ENCODE peak calls at places on chromosomes 11 and 22, in five cellular contexts. One of them, this sample, is unnamed.
A peak's percentile ranks its signal among the peaks of the same experiment; 100 is the strongest.

GRCh38 chr11:66951927-66952337 is 6.3 kb downstream of the PC start:
- DNase-seq in A549: no peak
- DNase-seq in tibial nerve: no peak
- DNase-seq in stomach: peak; percentile 62
- DNase-seq in transverse colon: peak; percentile 53
- DNase-seq in this sample: no peak

GRCh38 chr22:27775087-27775697 is 26.4 kb downstream of the MN1 start:
- DNase-seq in A549: no peak
- DNase-seq in tibial nerve: no peak
- DNase-seq in stomach: no peak
- DNase-seq in transverse colon: no peak
- DNase-seq in this sample: no peak

GRCh38 chr11:64259533-64260067 is 8.3 kb downstream of the PLCB3 start:
- DNase-seq in A549: no peak
- DNase-seq in tibial nerve: no peak
- DNase-seq in stomach: no peak
- DNase-seq in transverse colon: no peak
- DNase-seq in this sample: no peak

GRCh38 chr22:44743247-44743646 is 9.1 kb upstream of the ARHGAP8 start:
- DNase-seq in A549: no peak
- DNase-seq in tibial nerve: no peak
- DNase-seq in stomach: no peak
- DNase-seq in transverse colon: no peak
- DNase-seq in this sample: no peak

GRCh38 chr11:68076371-68077042 is 37.7 kb downstream of the TCIRG1 start:
- DNase-seq in A549: no peak
- DNase-seq in tibial nerve: no peak
- DNase-seq in stomach: no peak
- DNase-seq in transverse colon: no peak
- DNase-seq in this sample: no peak

GRCh38 chr11:74739546-74740270 is 8.5 kb upstream of the CHRDL2 start:
- DNase-seq in A549: peak; percentile 74
- DNase-seq in tibial nerve: no peak
- DNase-seq in stomach: peak; percentile 57
- DNase-seq in transverse colon: peak; percentile 45
- DNase-seq in this sample: no peak

GRCh38 chr11:102451041-102451692 is 1.4 kb downstream of the TMEM123 start:
- DNase-seq in A549: no peak
- DNase-seq in tibial nerve: no peak
- DNase-seq in stomach: no peak
- DNase-seq in transverse colon: no peak
- DNase-seq in this sample: no peak

GRCh38 chr11:32893091-32893946 is 708 bp downstream of the QSER1 start:
- DNase-seq in A549: peak; percentile 65
- DNase-seq in tibial nerve: peak; percentile 7
- DNase-seq in stomach: peak; percentile 43
- DNase-seq in transverse colon: peak; percentile 55
- DNase-seq in this sample: peak; percentile 68

GRCh38 chr11:7597620-7598019 is 75.7 kb downstream of the CYB5R2 start:
- DNase-seq in A549: no peak
- DNase-seq in tibial nerve: no peak
- DNase-seq in stomach: peak; percentile 81
- DNase-seq in transverse colon: peak; percentile 81
- DNase-seq in this sample: no peak

GRCh38 chr11:1193326-1194230 is 29.3 kb upstream of the MUC5B start:
- DNase-seq in A549: no peak
- DNase-seq in tibial nerve: no peak
- DNase-seq in stomach: peak; percentile 26
- DNase-seq in transverse colon: peak; percentile 14
- DNase-seq in this sample: peak; percentile 52

GRCh38 chr11:79480864-79481263 is 40.0 kb upstream of the TENM4 start:
- DNase-seq in A549: no peak
- DNase-seq in tibial nerve: no peak
- DNase-seq in stomach: no peak
- DNase-seq in transverse colon: no peak
- DNase-seq in this sample: no peak

GRCh38 chr22:35275580-35275979 is 18.3 kb downstream of the HMGXB4 start:
- DNase-seq in A549: no peak
- DNase-seq in tibial nerve: no peak
- DNase-seq in stomach: no peak
- DNase-seq in transverse colon: no peak
- DNase-seq in this sample: no peak

GRCh38 chr22:20531404-20532181 is 24.2 kb downstream of the MED15 start:
- DNase-seq in A549: peak; percentile 87
- DNase-seq in tibial nerve: no peak
- DNase-seq in stomach: peak; percentile 62
- DNase-seq in transverse colon: peak; percentile 72
- DNase-seq in this sample: peak; percentile 83

GRCh38 chr22:42317691-42318547 is 47.5 kb upstream of the TCF20 start:
- DNase-seq in A549: no peak
- DNase-seq in tibial nerve: no peak
- DNase-seq in stomach: peak; percentile 58
- DNase-seq in transverse colon: peak; percentile 83
- DNase-seq in this sample: peak; percentile 88

GRCh38 chr22:40898850-40899357 is 37.0 kb upstream of the DNAJB7 start:
- DNase-seq in A549: peak; percentile 49
- DNase-seq in tibial nerve: no peak
- DNase-seq in stomach: no peak
- DNase-seq in transverse colon: no peak
- DNase-seq in this sample: no peak

GRCh38 chr11:40306938-40307548 is 1152.4 kb downstream of the LRRC4C start:
- DNase-seq in A549: peak; percentile 49
- DNase-seq in tibial nerve: no peak
- DNase-seq in stomach: no peak
- DNase-seq in transverse colon: no peak
- DNase-seq in this sample: no peak

GRCh38 chr11:33291004-33291777 is 34.0 kb downstream of the HIPK3 start:
- DNase-seq in A549: peak; percentile 43
- DNase-seq in tibial nerve: no peak
- DNase-seq in stomach: no peak
- DNase-seq in transverse colon: no peak
- DNase-seq in this sample: no peak

GRCh38 chr11:2890466-2891241 is 5.1 kb upstream of the CDKN1C start:
- DNase-seq in A549: no peak
- DNase-seq in tibial nerve: no peak
- DNase-seq in stomach: peak; percentile 93
- DNase-seq in transverse colon: peak; percentile 73
- DNase-seq in this sample: peak; percentile 91

GRCh38 chr11:834371-835316 is 1.9 kb downstream of the CD151 start:
- DNase-seq in A549: peak; percentile 95
- DNase-seq in tibial nerve: no peak
- DNase-seq in stomach: peak; percentile 80
- DNase-seq in transverse colon: peak; percentile 86
- DNase-seq in this sample: peak; percentile 94

DNA sequence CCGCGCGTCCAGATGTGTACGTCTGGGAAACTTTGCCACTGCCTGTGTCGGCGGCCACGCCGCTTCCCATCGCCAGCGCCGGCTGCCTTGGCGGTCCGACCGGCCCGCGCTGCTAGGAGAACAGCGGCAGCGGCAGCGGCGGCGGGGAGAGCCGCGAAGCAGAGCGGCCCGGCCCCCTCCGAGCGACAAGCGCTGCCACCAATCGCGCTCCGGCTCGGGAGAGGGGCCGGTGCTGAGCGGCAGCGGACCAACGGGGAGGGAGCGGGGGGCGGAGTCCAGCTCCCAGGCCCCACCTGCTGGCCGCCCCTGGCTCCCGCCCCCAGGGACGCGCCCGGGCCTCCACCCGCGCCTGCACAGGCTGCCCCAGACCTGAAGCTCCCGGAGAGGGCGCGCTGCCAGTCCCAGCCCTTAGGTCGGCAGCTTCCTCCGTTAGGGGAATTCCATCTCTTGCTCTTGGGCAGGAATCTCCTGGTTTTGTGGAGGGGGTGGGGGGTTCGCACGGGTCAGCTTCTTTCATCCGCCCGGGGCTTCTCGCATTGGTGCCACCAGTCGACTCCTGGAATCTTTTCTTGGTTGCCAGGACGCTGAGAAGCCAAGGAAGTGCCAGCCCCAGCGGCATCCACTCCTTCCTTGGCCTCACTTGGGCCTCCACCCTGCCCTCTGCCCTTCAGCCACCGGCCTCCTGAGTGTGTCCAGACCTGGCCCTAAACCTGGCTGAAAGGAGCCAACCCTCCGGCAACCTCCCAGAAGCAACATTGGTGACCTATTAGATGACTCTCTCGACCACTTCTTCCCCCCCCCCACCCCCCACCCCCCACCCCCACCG is at the start of gene GALNT18:
- DNase-seq in A549: peak; percentile 94
- DNase-seq in tibial nerve: peak; percentile 70
- DNase-seq in stomach: peak; percentile 93
- DNase-seq in transverse colon: peak; percentile 92
- DNase-seq in this sample: peak; percentile 97
- TF ChIP-seq EP300 in A549: no peak
- TF ChIP-seq EP300 in tibial nerve: peak; percentile 73
- TF ChIP-seq EP300 in stomach: no peak
- TF ChIP-seq EP300 in transverse colon: no peak
- TF ChIP-seq EP300 in this sample: no peak

GRCh38 chr11:119996556-119996955 is 141.4 kb downstream of the TRIM29 start:
- DNase-seq in A549: no peak
- DNase-seq in tibial nerve: no peak
- DNase-seq in stomach: no peak
- DNase-seq in transverse colon: no peak
- DNase-seq in this sample: no peak
- TF ChIP-seq EP300 in A549: no peak
- TF ChIP-seq EP300 in tibial nerve: no peak
- TF ChIP-seq EP300 in stomach: no peak
- TF ChIP-seq EP300 in transverse colon: no peak
- TF ChIP-seq EP300 in this sample: no peak

DNA sequence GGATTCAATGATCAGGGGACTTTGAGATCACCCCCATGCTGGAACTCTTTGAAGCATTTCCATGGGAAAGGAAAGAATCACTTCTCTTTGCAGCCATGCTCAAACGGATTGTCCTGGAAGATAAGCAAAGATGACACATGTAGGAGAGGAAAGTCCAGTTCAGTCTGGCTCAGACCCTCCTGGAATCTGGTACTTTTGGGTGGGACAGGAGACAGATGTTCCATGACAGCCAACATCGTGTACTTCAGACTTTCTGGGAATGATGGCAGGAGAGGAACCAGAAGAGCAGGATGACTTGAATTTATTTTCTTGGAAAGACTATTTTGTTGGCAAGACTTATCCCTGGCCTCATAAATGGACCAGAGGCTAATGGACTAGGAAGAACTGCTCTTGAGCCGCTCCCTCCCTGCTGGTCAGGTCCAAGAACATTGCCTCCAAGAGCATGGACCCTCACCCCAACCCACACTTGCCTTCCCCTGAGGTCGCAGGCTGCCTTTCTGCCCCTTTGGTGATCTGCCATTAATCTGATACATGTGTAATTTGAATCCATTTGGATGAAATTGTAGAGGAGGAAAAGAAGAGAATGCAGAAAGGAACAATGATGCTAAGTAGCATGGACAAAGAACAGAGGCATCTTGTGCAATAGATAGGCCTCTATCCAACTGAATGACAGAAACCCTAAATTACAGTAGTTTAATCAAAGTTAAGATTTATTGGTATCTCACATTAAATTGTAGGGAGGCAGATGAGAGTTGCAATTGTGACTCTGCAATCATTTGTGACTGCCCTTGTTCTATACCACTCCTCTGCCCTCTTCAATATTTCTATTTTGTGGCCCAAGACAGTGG is 201.0 kb downstream of the SNX19 start:
- DNase-seq in A549: no peak
- DNase-seq in tibial nerve: no peak
- DNase-seq in stomach: no peak
- DNase-seq in transverse colon: no peak
- DNase-seq in this sample: no peak
- TF ChIP-seq EP300 in A549: no peak
- TF ChIP-seq EP300 in tibial nerve: no peak
- TF ChIP-seq EP300 in stomach: no peak
- TF ChIP-seq EP300 in transverse colon: no peak
- TF ChIP-seq EP300 in this sample: no peak

GRCh38 chr11:121829159-121829643 is 286.8 kb downstream of the BLID start:
- DNase-seq in A549: no peak
- DNase-seq in tibial nerve: peak; percentile 26
- DNase-seq in stomach: no peak
- DNase-seq in transverse colon: no peak
- DNase-seq in this sample: no peak
- TF ChIP-seq EP300 in A549: no peak
- TF ChIP-seq EP300 in tibial nerve: peak; percentile 82
- TF ChIP-seq EP300 in stomach: no peak
- TF ChIP-seq EP300 in transverse colon: no peak
- TF ChIP-seq EP300 in this sample: no peak

GRCh38 chr22:24588370-24588755 is 4.5 kb downstream of the LRRC75B start:
- DNase-seq in A549: no peak
- DNase-seq in tibial nerve: no peak
- DNase-seq in stomach: peak; percentile 78
- DNase-seq in transverse colon: no peak
- DNase-seq in this sample: peak; percentile 80
- TF ChIP-seq EP300 in A549: no peak
- TF ChIP-seq EP300 in tibial nerve: peak; percentile 89
- TF ChIP-seq EP300 in stomach: no peak
- TF ChIP-seq EP300 in transverse colon: no peak
- TF ChIP-seq EP300 in this sample: no peak

DNA sequence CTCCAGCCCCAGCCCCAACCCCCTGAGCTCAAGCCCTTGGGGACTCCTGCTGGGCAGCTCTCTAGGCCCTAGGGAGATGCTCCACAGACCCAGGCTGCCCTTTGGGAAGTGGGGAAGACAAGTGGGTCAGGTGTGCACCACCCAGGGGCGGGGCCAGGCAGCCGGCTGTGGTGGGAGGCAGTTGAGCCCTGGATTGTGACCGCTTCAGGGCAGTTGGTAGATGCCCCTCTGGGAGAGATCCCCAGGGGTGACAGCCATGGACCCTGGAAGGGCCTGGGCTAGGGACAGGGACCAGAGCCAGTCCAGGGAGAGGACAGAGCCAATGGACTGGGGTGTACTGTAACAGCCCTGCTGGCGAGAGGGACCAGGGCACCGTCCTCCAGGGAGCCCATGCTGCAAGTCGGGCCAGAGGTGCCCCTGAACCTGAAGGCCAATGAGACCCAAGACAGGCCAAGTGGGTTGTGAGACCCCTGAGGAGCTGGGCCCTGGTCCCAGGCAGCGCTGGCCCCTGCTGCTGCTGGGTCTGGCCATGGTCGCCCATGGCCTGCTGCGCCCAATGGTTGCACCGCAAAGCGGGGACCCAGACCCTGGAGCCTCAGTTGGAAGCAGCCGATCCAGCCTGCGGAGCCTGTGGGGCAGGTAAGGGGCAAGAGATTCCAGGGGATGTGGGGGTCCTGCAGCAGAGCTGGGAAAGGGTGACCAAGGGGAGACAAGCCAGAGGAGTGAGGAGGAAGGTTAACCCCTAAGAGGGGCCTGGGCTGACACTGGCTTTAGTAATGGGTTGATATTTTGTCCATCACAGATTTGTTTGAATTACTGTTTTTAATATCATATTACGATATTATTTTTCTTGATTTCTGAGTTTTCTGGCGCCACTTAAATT is at the start of gene IGLL5:
- DNase-seq in A549: no peak
- DNase-seq in tibial nerve: no peak
- DNase-seq in stomach: no peak
- DNase-seq in transverse colon: peak; percentile 54
- DNase-seq in this sample: no peak
- TF ChIP-seq EP300 in A549: no peak
- TF ChIP-seq EP300 in tibial nerve: no peak
- TF ChIP-seq EP300 in stomach: no peak
- TF ChIP-seq EP300 in transverse colon: no peak
- TF ChIP-seq EP300 in this sample: no peak

This sample was measured in sigmoid colon.